ENCODE peak calls at places on chromosome 22, in four cellular contexts. One of them, this sample, is unnamed.

GRCh38 chr22:44574057-44574456 is 76.0 kb upstream of the RTL6 start:
- DNase-seq in suprapubic skin: peak
- DNase-seq in transverse colon: no peak
- DNase-seq in esophagus muscularis mucosa: no peak
- DNase-seq in this sample: no peak

GRCh38 chr22:24155597-24156145 is 25.6 kb upstream of the SUSD2 start:
- DNase-seq in suprapubic skin: peak
- DNase-seq in transverse colon: peak
- DNase-seq in esophagus muscularis mucosa: peak
- DNase-seq in this sample: peak

GRCh38 chr22:45425101-45425500 is 11.6 kb downstream of the RIBC2 start:
- DNase-seq in suprapubic skin: peak
- DNase-seq in esophagus muscularis mucosa: no peak
- DNase-seq in transverse colon: no peak
- DNase-seq in this sample: no peak

GRCh38 chr22:44336962-44337657 is 24.4 kb upstream of the SHISAL1 start:
- DNase-seq in esophagus muscularis mucosa: no peak
- DNase-seq in transverse colon: no peak
- DNase-seq in suprapubic skin: no peak
- DNase-seq in this sample: no peak

GRCh38 chr22:25853902-25854301 is 111.9 kb downstream of the MYO18B start:
- DNase-seq in transverse colon: no peak
- DNase-seq in suprapubic skin: no peak
- DNase-seq in esophagus muscularis mucosa: no peak
- DNase-seq in this sample: no peak

GRCh38 chr22:45064313-45065268 is 54.8 kb upstream of the PHF21B start:
- DNase-seq in esophagus muscularis mucosa: no peak
- DNase-seq in transverse colon: no peak
- DNase-seq in suprapubic skin: no peak
- DNase-seq in this sample: no peak

GRCh38 chr22:20610243-20610686 is 102.9 kb downstream of the MED15 start:
- DNase-seq in suprapubic skin: no peak
- DNase-seq in esophagus muscularis mucosa: no peak
- DNase-seq in transverse colon: no peak
- DNase-seq in this sample: no peak

GRCh38 chr22:41401781-41402648 is 20.3 kb downstream of the TEF start:
- DNase-seq in esophagus muscularis mucosa: no peak
- DNase-seq in suprapubic skin: no peak
- DNase-seq in transverse colon: peak
- DNase-seq in this sample: no peak

GRCh38 chr22:40294696-40295095 is 51.6 kb upstream of the ADSL start:
- DNase-seq in transverse colon: no peak
- DNase-seq in suprapubic skin: no peak
- DNase-seq in esophagus muscularis mucosa: no peak
- DNase-seq in this sample: no peak

GRCh38 chr22:42073568-42074152 is 388 bp upstream of the PHETA2 start:
- DNase-seq in esophagus muscularis mucosa: no peak
- DNase-seq in transverse colon: no peak
- DNase-seq in suprapubic skin: peak
- DNase-seq in this sample: no peak

GRCh38 chr22:20591660-20592310 is 84.4 kb downstream of the MED15 start:
- DNase-seq in esophagus muscularis mucosa: no peak
- DNase-seq in transverse colon: no peak
- DNase-seq in suprapubic skin: no peak
- DNase-seq in this sample: no peak

GRCh38 chr22:40720538-40721256 is 41.4 kb downstream of the MCHR1 start:
- DNase-seq in transverse colon: no peak
- DNase-seq in suprapubic skin: no peak
- DNase-seq in esophagus muscularis mucosa: no peak
- DNase-seq in this sample: no peak

GRCh38 chr22:33030923-33031525 is 27.2 kb downstream of the SYN3 start:
- DNase-seq in suprapubic skin: no peak
- DNase-seq in esophagus muscularis mucosa: no peak
- DNase-seq in transverse colon: no peak
- DNase-seq in this sample: no peak

GRCh38 chr22:45905924-45906865 is 70.8 kb downstream of the WNT7B start:
- DNase-seq in esophagus muscularis mucosa: no peak
- DNase-seq in suprapubic skin: no peak
- DNase-seq in transverse colon: no peak
- DNase-seq in this sample: no peak

GRCh38 chr22:45083659-45084305 is 74.0 kb upstream of the PHF21B start:
- DNase-seq in suprapubic skin: no peak
- DNase-seq in transverse colon: no peak
- DNase-seq in esophagus muscularis mucosa: no peak
- DNase-seq in this sample: no peak

GRCh38 chr22:23523746-23524145 is 56.3 kb downstream of the IGLL1 start:
- DNase-seq in esophagus muscularis mucosa: no peak
- DNase-seq in transverse colon: no peak
- DNase-seq in suprapubic skin: no peak
- DNase-seq in this sample: no peak

GRCh38 chr22:46102159-46102558 is 48.2 kb upstream of the PPARA start:
- DNase-seq in suprapubic skin: no peak
- DNase-seq in transverse colon: no peak
- DNase-seq in esophagus muscularis mucosa: no peak
- DNase-seq in this sample: no peak

GRCh38 chr22:48696371-48696770 is 1131.3 kb downstream of the BRD1 start:
- DNase-seq in esophagus muscularis mucosa: no peak
- DNase-seq in suprapubic skin: no peak
- DNase-seq in transverse colon: no peak
- DNase-seq in this sample: no peak

GRCh38 chr22:47091921-47092700 is 329.7 kb downstream of the TBC1D22A start:
- DNase-seq in esophagus muscularis mucosa: no peak
- DNase-seq in transverse colon: no peak
- DNase-seq in suprapubic skin: peak
- DNase-seq in this sample: no peak

GRCh38 chr22:30665266-30665665 is 2.4 kb downstream of the DUSP18 start:
- DNase-seq in transverse colon: peak
- DNase-seq in esophagus muscularis mucosa: no peak
- DNase-seq in suprapubic skin: no peak
- DNase-seq in this sample: no peak

GRCh38 chr22:20979243-20979809 is 2.8 kb upstream of the LZTR1 start:
- DNase-seq in esophagus muscularis mucosa: no peak
- DNase-seq in suprapubic skin: no peak
- DNase-seq in transverse colon: peak
- DNase-seq in this sample: peak

GRCh38 chr22:48800036-48800885 is 1027.4 kb downstream of the BRD1 start:
- DNase-seq in esophagus muscularis mucosa: no peak
- DNase-seq in suprapubic skin: peak
- DNase-seq in transverse colon: no peak
- DNase-seq in this sample: no peak

GRCh38 chr22:20435436-20436308 is 2.0 kb downstream of the SCARF2 start:
- DNase-seq in esophagus muscularis mucosa: no peak
- DNase-seq in suprapubic skin: no peak
- DNase-seq in transverse colon: no peak
- DNase-seq in this sample: no peak

GRCh38 chr22:25114369-25115362 is 85.0 kb upstream of the CRYBB3 start:
- DNase-seq in suprapubic skin: no peak
- DNase-seq in esophagus muscularis mucosa: no peak
- DNase-seq in transverse colon: no peak
- DNase-seq in this sample: no peak

GRCh38 chr22:32823024-32823730 is 21.7 kb downstream of the TIMP3 start:
- DNase-seq in suprapubic skin: no peak
- DNase-seq in esophagus muscularis mucosa: no peak
- DNase-seq in transverse colon: peak
- DNase-seq in this sample: peak

GRCh38 chr22:32985899-32986772 is 72.0 kb downstream of the SYN3 start:
- DNase-seq in esophagus muscularis mucosa: no peak
- DNase-seq in transverse colon: peak
- DNase-seq in suprapubic skin: peak
- DNase-seq in this sample: peak

GRCh38 chr22:49152930-49153770 is 674.5 kb downstream of the BRD1 start:
- DNase-seq in esophagus muscularis mucosa: no peak
- DNase-seq in transverse colon: no peak
- DNase-seq in suprapubic skin: no peak
- DNase-seq in this sample: no peak

GRCh38 chr22:22432479-22432878 is 76.1 kb downstream of the ZNF280B start:
- DNase-seq in suprapubic skin: no peak
- DNase-seq in transverse colon: no peak
- DNase-seq in esophagus muscularis mucosa: no peak
- DNase-seq in this sample: no peak

GRCh38 chr22:45602824-45603301 is 68.8 kb upstream of the ATXN10 start:
- DNase-seq in esophagus muscularis mucosa: no peak
- DNase-seq in transverse colon: no peak
- DNase-seq in suprapubic skin: no peak
- DNase-seq in this sample: peak

GRCh38 chr22:45101828-45102227 is 61.9 kb upstream of the NUP50 start:
- DNase-seq in esophagus muscularis mucosa: no peak
- DNase-seq in suprapubic skin: no peak
- DNase-seq in transverse colon: peak
- DNase-seq in this sample: peak

GRCh38 chr22:19483481-19484244 is 3.9 kb downstream of the CDC45 start:
- DNase-seq in esophagus muscularis mucosa: no peak
- DNase-seq in transverse colon: no peak
- DNase-seq in suprapubic skin: no peak
- DNase-seq in this sample: no peak

GRCh38 chr22:23386245-23386631 is 193.9 kb downstream of the IGLL1 start:
- DNase-seq in esophagus muscularis mucosa: no peak
- DNase-seq in transverse colon: no peak
- DNase-seq in suprapubic skin: no peak
- DNase-seq in this sample: no peak

GRCh38 chr22:27961680-27962079 is 42.6 kb upstream of the PITPNB start:
- DNase-seq in suprapubic skin: no peak
- DNase-seq in esophagus muscularis mucosa: no peak
- DNase-seq in transverse colon: no peak
- DNase-seq in this sample: no peak

GRCh38 chr22:42473484-42474193 is 41.4 kb upstream of the NFAM1 start:
- DNase-seq in suprapubic skin: no peak
- DNase-seq in esophagus muscularis mucosa: no peak
- DNase-seq in transverse colon: no peak
- DNase-seq in this sample: peak

GRCh38 chr22:19598054-19598855 is 74.0 kb upstream of the CLDN5 start:
- DNase-seq in esophagus muscularis mucosa: no peak
- DNase-seq in suprapubic skin: no peak
- DNase-seq in transverse colon: no peak
- DNase-seq in this sample: no peak

GRCh38 chr22:37177755-37178154 is 10.3 kb downstream of the C1QTNF6 start:
- DNase-seq in transverse colon: no peak
- DNase-seq in suprapubic skin: no peak
- DNase-seq in esophagus muscularis mucosa: no peak
- DNase-seq in this sample: no peak

DNA sequence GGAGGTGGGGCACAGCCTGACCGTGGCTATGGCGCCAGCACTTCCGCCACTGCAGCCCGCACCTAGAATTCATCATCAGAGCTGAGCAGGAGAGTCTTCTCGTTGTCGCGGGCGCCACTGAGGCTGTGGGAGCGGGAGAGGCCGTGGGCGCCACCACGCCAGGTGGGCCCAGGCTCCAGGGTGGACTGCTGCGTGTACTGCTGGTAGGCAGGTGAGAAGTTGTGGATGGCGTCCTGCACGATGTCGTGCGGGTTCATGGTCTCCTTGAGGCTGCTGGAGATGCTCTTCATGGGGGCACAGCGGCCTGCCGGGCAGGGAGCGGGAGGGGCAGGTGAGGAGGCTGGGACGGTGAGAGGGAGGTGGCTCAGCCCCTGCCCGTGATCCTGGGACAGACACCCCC is 19.6 kb downstream of the MAFF start:
- DNase-seq in suprapubic skin: no peak
- DNase-seq in transverse colon: no peak
- DNase-seq in esophagus muscularis mucosa: no peak
- DNase-seq in this sample: no peak
- TF ChIP-seq POLR2A in suprapubic skin: no peak
- TF ChIP-seq POLR2A in transverse colon: no peak
- TF ChIP-seq POLR2A in esophagus muscularis mucosa: no peak
- TF ChIP-seq POLR2A in this sample: no peak

GRCh38 chr22:38872831-38873248 is 824 bp upstream of the CBX6 start:
- DNase-seq in esophagus muscularis mucosa: peak
- DNase-seq in suprapubic skin: no peak
- DNase-seq in transverse colon: peak
- DNase-seq in this sample: peak
- TF ChIP-seq POLR2A in esophagus muscularis mucosa: no peak
- TF ChIP-seq POLR2A in suprapubic skin: no peak
- TF ChIP-seq POLR2A in transverse colon: no peak
- TF ChIP-seq POLR2A in this sample: no peak

DNA sequence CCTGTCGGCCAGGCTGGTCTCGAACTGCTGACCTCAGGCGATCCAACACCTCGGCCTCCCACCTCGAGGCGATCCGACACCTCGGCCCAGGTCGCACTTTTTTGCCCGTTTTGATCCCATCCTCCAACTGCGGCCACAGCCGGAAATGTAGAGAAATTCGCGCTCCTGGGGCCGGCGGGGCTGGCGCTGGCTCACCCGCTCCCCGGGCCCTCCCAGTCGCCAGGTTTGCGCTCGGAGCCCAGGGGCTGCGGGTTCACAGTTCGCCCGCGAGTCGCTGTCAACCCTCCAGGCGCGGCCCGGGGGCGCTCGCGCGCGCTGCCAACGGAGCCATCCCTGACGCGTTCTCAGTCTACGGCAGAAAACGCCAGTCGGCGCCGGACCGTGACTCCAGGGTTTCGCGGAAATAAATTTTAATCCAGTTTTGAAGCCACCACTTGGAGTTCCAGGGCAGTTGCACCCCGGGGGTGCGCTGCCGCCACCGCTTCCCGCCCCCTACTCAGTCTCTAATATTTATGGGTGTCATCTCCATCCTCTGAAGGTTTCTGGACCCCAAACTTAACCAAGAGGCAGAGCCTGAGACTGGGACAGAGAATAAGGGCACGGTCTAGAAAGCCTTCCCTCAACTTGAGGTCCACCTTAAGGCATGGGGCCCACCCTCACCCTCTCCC is 1.5 kb upstream of the KLHDC7B start:
- DNase-seq in esophagus muscularis mucosa: no peak
- DNase-seq in suprapubic skin: peak
- DNase-seq in transverse colon: peak
- DNase-seq in this sample: peak
- TF ChIP-seq POLR2A in esophagus muscularis mucosa: no peak
- TF ChIP-seq POLR2A in suprapubic skin: no peak
- TF ChIP-seq POLR2A in transverse colon: no peak
- TF ChIP-seq POLR2A in this sample: no peak

DNA sequence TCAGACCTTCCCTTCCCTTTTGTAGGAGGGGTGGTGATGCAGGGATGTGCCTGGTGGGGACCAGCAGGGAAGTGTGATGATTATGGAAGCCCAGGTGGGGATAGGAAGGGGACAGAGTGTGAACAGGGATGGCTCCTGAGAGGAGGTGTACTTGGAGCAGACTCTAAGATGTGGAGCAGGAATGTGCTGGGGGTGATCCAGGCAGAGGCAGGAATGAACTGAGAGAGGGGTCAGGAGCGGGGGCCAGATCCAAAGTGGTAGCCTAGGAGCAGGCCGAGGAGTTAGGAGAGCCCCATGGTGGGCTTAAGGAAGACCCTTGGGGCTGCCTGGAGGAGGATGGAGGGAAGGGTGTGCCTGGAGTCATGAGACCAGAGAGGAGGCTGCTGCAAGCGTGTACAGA is 3.7 kb downstream of the NPTXR start:
- DNase-seq in esophagus muscularis mucosa: no peak
- DNase-seq in suprapubic skin: no peak
- DNase-seq in transverse colon: no peak
- DNase-seq in this sample: no peak
- TF ChIP-seq POLR2A in esophagus muscularis mucosa: no peak
- TF ChIP-seq POLR2A in suprapubic skin: no peak
- TF ChIP-seq POLR2A in transverse colon: no peak
- TF ChIP-seq POLR2A in this sample: no peak